ENCODE peak calls at places on chromosomes 3 and 15, in four cellular contexts. R, E, G and K are unnamed samples.

GRCh38 chr3:127670229-127670559 is 2.6 kb upstream of the ABTB1 start:
- DNase-seq in R (no peak), E (no peak), G (no peak), K (no peak)

GRCh38 chr15:92294759-92295158 is 98.9 kb upstream of the ST8SIA2 start:
- DNase-seq in R (no peak), E (no peak), G (no peak), K (no peak)

GRCh38 chr3:52523386-52524257 is 10.0 kb downstream of the NT5DC2 start:
- DNase-seq in R (no peak), E (no peak), G (no peak), K (no peak)

GRCh38 chr15:60568301-60568742 is 89.4 kb upstream of the ICE2 start:
- DNase-seq in R (no peak), E (peak), G (no peak), K (no peak)

GRCh38 chr3:111151438-111151837 is 79.8 kb downstream of the NECTIN3 start:
- DNase-seq in R (peak), E (no peak), G (no peak), K (peak)

GRCh38 chr3:169812844-169813677 is at the start of the genes LRRC34 and LRRIQ4:
- DNase-seq in R (no peak), E (peak), G (no peak), K (peak)

GRCh38 chr3:156816794-156817741 is 9.1 kb upstream of the LEKR1 start:
- DNase-seq in R (no peak), E (peak), G (peak), K (peak)

GRCh38 chr3:2568929-2569328 is 470.3 kb downstream of the CNTN4 start:
- DNase-seq in R (no peak), E (no peak), G (no peak), K (no peak)

GRCh38 chr15:58856090-58856489 is 77.4 kb downstream of the SLTM start:
- DNase-seq in R (no peak), E (no peak), G (no peak), K (no peak)

GRCh38 chr15:52463638-52464037 is 65.0 kb downstream of the MYO5A start:
- DNase-seq in R (no peak), E (no peak), G (no peak), K (no peak)

GRCh38 chr15:33742807-33743206 is 225.5 kb upstream of the CHRM5 start:
- DNase-seq in R (no peak), E (no peak), G (no peak), K (no peak)

GRCh38 chr3:43856351-43856750 is 165.6 kb downstream of the ABHD5 start:
- DNase-seq in R (no peak), E (no peak), G (no peak), K (no peak)

GRCh38 chr3:43857361-43858051 is 166.8 kb downstream of the ABHD5 start:
- DNase-seq in R (no peak), E (no peak), G (no peak), K (no peak)

GRCh38 chr3:43859766-43860165 is 169.0 kb downstream of the ABHD5 start:
- DNase-seq in R (no peak), E (no peak), G (peak), K (no peak)

GRCh38 chr3:43856761-43857160 is 166.0 kb downstream of the ABHD5 start:
- DNase-seq in R (no peak), E (no peak), G (no peak), K (no peak)

GRCh38 chr3:43858052-43858701 is 167.4 kb downstream of the ABHD5 start:
- DNase-seq in R (no peak), E (no peak), G (peak), K (no peak)
- H3K4me3 ChIP-seq in R (no peak), E (no peak), G (peak), K (peak)

DNA sequence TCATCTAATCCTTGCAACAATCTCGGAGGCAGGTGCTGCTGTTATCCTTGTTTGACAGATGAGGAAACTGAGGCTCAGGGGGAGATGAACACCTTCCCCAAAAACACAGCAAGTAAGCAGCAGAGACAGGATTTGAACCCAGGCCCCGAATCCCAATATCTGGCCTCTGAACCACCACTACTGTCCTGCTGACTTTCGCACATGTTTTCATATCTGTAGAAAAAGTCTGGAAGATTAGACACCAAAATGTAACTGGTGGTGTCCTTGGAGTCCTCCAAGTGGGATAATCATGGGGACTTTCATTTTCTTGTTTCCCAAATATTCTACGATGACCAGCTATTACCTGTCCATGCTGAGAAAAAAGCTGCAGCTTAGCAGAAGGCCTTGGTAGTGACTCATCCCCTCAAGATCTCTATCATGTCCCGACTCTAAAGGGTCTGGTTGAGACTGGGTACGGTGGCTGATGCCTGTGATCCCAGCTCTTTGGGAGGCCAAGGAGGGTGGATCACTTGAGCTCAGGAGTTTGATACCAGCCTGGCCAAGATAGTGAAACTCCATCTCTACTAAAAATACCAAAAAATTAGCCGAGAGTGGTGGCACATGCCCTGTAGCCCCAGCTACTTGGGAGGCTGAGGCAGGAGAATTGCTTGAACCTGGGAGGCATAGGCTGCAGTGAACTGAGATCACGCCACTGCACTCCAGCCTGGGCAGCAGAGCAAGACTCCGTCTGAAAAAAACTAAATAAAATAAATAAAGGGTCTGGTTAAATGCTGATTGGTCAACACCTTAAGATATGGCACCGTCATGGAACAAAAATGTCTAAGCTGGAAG is 8.6 kb downstream of the IRAK2 start:
- DNase-seq in R (no peak), E (no peak), G (no peak), K (no peak)
- H3K9ac ChIP-seq in R (peak), E (no peak), G (no peak), K (no peak)

GRCh38 chr15:95996494-95996893 is 334.0 kb upstream of the NR2F2 start:
- DNase-seq in R (no peak), E (no peak), G (no peak), K (no peak)
- TF ChIP-seq SUZ12 in R (no peak), E (no peak), G (no peak), K (no peak)

DNA sequence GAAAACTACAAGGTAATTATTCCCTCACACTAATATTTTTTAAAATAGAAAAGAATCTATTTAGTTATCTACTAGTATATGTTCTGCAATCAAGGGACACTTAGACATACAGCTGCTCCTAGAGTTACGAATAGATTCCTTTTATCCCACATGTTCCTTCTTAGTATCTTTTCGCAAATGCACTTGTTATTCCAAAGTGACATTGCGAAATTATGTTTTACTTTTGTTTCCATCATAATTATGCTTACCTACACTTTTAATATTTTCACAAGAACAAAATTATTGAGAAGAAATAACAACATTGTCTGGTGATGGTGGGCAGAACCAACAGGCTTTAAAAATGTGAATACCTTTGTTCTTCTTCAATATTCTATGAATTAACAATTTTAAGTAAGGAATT is 107.1 kb upstream of the MELTF start:
- DNase-seq in R (no peak), E (no peak), G (no peak), K (no peak)
- H3K4me3 ChIP-seq in R (no peak), E (no peak), G (no peak), K (no peak)

GRCh38 chr3:13110678-13111116 is 37.5 kb upstream of the IQSEC1 start:
- DNase-seq in R (no peak), E (peak), G (no peak), K (no peak)
- H3K9ac ChIP-seq in R (no peak), E (peak), G (no peak), K (no peak)

GRCh38 chr3:37671000-37671483 is 190.6 kb upstream of the CTDSPL start:
- DNase-seq in R (no peak), E (no peak), G (no peak), K (no peak)

GRCh38 chr3:37666618-37667017 is 195.1 kb upstream of the CTDSPL start:
- DNase-seq in R (no peak), E (no peak), G (no peak), K (no peak)

GRCh38 chr3:37667359-37667758 is 194.3 kb upstream of the CTDSPL start:
- DNase-seq in R (no peak), E (no peak), G (no peak), K (peak)

GRCh38 chr3:37668831-37669610 is 192.7 kb upstream of the CTDSPL start:
- DNase-seq in R (no peak), E (no peak), G (no peak), K (no peak)

DNA sequence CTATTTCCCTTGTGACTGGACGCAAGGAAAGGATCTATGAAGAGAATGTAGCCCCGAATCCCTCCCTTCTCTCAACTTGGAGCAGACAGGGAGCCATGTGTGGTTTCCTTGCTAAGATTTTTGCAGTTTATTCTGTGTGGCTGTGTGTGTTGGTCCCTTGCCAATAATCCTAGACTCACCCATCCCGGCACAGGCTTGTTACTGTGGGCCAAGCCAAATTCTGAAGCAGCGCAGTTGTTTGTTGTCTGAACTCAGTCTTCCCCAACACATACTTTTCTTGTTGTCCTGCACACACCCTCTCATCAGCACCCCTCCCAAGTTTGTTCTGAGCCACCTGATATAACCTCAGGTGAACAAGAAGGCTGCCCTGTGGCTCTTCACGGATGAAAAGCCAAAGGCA is 193.2 kb upstream of the CTDSPL start:
- DNase-seq in R (no peak), E (no peak), G (no peak), K (no peak)
- TF ChIP-seq SUZ12 in R (no peak), E (no peak), G (no peak), K (no peak)

DNA sequence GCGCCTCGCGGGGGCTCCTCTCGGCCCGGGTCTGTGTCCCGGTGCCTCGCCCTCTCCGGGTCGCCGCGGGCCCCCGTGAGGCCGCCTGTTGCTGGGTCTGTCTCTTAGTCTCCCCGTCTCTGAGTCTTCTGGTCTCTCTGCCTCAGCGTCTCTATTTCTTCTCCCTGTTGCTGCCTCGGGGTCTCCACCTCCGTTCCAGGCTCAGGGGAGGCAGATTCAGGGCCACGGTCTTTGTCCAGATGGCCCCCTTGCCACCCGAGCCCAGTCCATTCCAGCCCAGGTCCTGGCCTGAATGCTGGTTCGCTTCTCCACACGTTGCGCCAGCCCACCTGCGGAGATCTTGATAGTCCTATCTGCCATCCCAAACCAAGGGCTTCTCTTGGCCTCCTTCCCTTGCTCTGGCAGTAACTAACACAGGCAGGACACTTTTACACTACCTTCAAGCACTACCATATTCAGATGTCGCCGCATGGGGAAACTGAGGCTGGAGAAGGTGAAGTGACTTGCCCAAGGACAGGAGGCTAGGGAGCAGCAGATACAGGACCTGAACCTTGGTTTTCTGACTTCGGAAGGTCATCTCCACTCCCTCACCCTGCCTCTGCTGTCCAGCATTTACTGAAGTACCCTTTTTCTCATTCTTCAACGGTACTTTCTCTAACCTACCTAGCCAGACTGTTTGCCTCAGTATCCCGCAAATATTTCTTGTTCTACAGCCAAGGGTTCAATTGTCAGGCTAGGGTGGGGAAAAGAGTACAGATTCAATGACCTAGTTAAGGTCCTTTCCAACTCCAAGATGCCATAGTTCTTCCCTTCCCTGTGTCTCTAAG is 616 bp upstream of the IGDCC4 start:
- DNase-seq in R (no peak), E (no peak), G (peak), K (no peak)
- H3K4me3 ChIP-seq in R (no peak), E (no peak), G (peak), K (peak)

GRCh38 chr3:70291097-70291482 is 21.3 kb downstream of the MDFIC2 start:
- DNase-seq in R (no peak), E (no peak), G (no peak), K (no peak)
- H3K9ac ChIP-seq in R (no peak), E (no peak), G (no peak), K (no peak)

GRCh38 chr3:24495334-24495994 is 814 bp upstream of the THRB start:
- DNase-seq in R (peak), E (no peak), G (no peak), K (no peak)

GRCh38 chr3:24498796-24499195 is 4.1 kb upstream of the THRB start:
- DNase-seq in R (no peak), E (no peak), G (no peak), K (no peak)

GRCh38 chr3:24498391-24498790 is 3.7 kb upstream of the THRB start:
- DNase-seq in R (no peak), E (no peak), G (no peak), K (no peak)

GRCh38 chr3:24497942-24498341 is 3.3 kb upstream of the THRB start:
- DNase-seq in R (no peak), E (no peak), G (no peak), K (no peak)

GRCh38 chr3:24496529-24497482 is 2.2 kb upstream of the THRB start:
- DNase-seq in R (peak), E (no peak), G (peak), K (no peak)
- TF ChIP-seq SUZ12 in R (no peak), E (no peak), G (no peak), K (no peak)

DNA sequence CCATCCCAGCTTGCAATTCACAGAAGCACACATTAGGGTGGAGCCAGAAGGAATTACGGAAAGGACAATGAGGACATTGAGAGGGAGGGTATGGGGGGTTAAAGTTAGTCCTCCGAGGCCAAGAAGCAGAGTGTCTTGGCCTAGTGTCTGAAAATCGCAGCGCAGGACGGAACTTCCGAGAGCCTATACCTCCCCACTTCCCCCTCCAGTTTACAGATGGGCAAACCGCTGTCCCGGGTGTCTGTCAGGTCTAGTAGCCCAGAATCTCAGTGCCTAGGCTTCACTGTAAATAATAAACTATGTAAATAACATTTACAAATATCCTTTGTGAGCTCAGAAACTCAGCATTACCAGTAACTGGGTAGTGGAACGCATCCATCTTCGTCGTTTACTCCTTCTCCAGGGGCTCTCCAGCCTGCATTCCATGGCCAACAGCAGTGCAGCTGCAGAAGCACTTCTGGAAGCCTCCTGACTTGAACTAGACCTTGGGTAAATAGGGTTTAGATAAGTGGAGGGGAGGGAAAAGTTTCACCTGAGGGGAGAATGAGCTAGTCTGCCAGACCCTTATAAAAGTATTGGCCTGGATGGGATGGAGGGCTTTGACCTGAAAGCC is 962 bp downstream of the ADPRH start:
- DNase-seq in R (no peak), E (no peak), G (peak), K (no peak)
- H3K4me3 ChIP-seq in R (peak), E (peak), G (peak), K (peak)